ENCODE peak calls at places on chromosomes 3 and 15, in five cellular contexts. One of them, this sample, is unnamed.

GRCh38 chr15:96162322-96162721 is 168.2 kb upstream of the NR2F2 start:
- DNase-seq in stimulated activated naive CD8-positive, alpha-beta T cell treated with anti-CD3 and anti-CD28 coated beads, Interleukin-15, amount 100 ng/mL, for 72 hours: no peak
- DNase-seq in kidney epithelial cell: no peak
- DNase-seq in stimulated activated CD8-positive, alpha-beta memory T cell treated with anti-CD3 and anti-CD28 coated beads, Interleukin-7, amount 100 ng/mL, for 4 hours: no peak
- DNase-seq in fibroblast of lung: no peak
- DNase-seq in this sample: no peak

GRCh38 chr15:82950746-82951370 is 1.7 kb downstream of the HOMER2 start:
- DNase-seq in kidney epithelial cell: no peak
- DNase-seq in fibroblast of lung: no peak
- DNase-seq in stimulated activated naive CD8-positive, alpha-beta T cell treated with anti-CD3 and anti-CD28 coated beads, Interleukin-15, amount 100 ng/mL, for 72 hours: no peak
- DNase-seq in stimulated activated CD8-positive, alpha-beta memory T cell treated with anti-CD3 and anti-CD28 coated beads, Interleukin-7, amount 100 ng/mL, for 4 hours: no peak
- DNase-seq in this sample: no peak

GRCh38 chr15:87736921-87737389 is 519.6 kb downstream of the NTRK3 start:
- DNase-seq in stimulated activated naive CD8-positive, alpha-beta T cell treated with anti-CD3 and anti-CD28 coated beads, Interleukin-15, amount 100 ng/mL, for 72 hours: no peak
- DNase-seq in kidney epithelial cell: no peak
- DNase-seq in stimulated activated CD8-positive, alpha-beta memory T cell treated with anti-CD3 and anti-CD28 coated beads, Interleukin-7, amount 100 ng/mL, for 4 hours: no peak
- DNase-seq in fibroblast of lung: peak; percentile 50
- DNase-seq in this sample: no peak

GRCh38 chr3:111690242-111690641 is 95.1 kb upstream of the ZBED2 start:
- DNase-seq in stimulated activated CD8-positive, alpha-beta memory T cell treated with anti-CD3 and anti-CD28 coated beads, Interleukin-7, amount 100 ng/mL, for 4 hours: no peak
- DNase-seq in fibroblast of lung: peak; percentile 91
- DNase-seq in kidney epithelial cell: no peak
- DNase-seq in stimulated activated naive CD8-positive, alpha-beta T cell treated with anti-CD3 and anti-CD28 coated beads, Interleukin-15, amount 100 ng/mL, for 72 hours: peak; percentile 65
- DNase-seq in this sample: no peak

GRCh38 chr3:71232895-71233294 is 350.6 kb downstream of the FOXP1 start:
- DNase-seq in stimulated activated naive CD8-positive, alpha-beta T cell treated with anti-CD3 and anti-CD28 coated beads, Interleukin-15, amount 100 ng/mL, for 72 hours: no peak
- DNase-seq in stimulated activated CD8-positive, alpha-beta memory T cell treated with anti-CD3 and anti-CD28 coated beads, Interleukin-7, amount 100 ng/mL, for 4 hours: no peak
- DNase-seq in kidney epithelial cell: no peak
- DNase-seq in fibroblast of lung: no peak
- DNase-seq in this sample: no peak

GRCh38 chr15:39756806-39757522 is 25.7 kb downstream of the FSIP1 start:
- DNase-seq in stimulated activated CD8-positive, alpha-beta memory T cell treated with anti-CD3 and anti-CD28 coated beads, Interleukin-7, amount 100 ng/mL, for 4 hours: no peak
- DNase-seq in stimulated activated naive CD8-positive, alpha-beta T cell treated with anti-CD3 and anti-CD28 coated beads, Interleukin-15, amount 100 ng/mL, for 72 hours: no peak
- DNase-seq in fibroblast of lung: peak; percentile 62
- DNase-seq in kidney epithelial cell: no peak
- DNase-seq in this sample: no peak

GRCh38 chr3:98095870-98096269 is 8.9 kb downstream of the OR5AC2 start:
- DNase-seq in stimulated activated naive CD8-positive, alpha-beta T cell treated with anti-CD3 and anti-CD28 coated beads, Interleukin-15, amount 100 ng/mL, for 72 hours: no peak
- DNase-seq in kidney epithelial cell: no peak
- DNase-seq in fibroblast of lung: no peak
- DNase-seq in stimulated activated CD8-positive, alpha-beta memory T cell treated with anti-CD3 and anti-CD28 coated beads, Interleukin-7, amount 100 ng/mL, for 4 hours: no peak
- DNase-seq in this sample: no peak

GRCh38 chr3:193996641-193997089 is 139.3 kb upstream of the HES1 start:
- DNase-seq in stimulated activated naive CD8-positive, alpha-beta T cell treated with anti-CD3 and anti-CD28 coated beads, Interleukin-15, amount 100 ng/mL, for 72 hours: no peak
- DNase-seq in kidney epithelial cell: no peak
- DNase-seq in fibroblast of lung: peak; percentile 59
- DNase-seq in stimulated activated CD8-positive, alpha-beta memory T cell treated with anti-CD3 and anti-CD28 coated beads, Interleukin-7, amount 100 ng/mL, for 4 hours: no peak
- DNase-seq in this sample: no peak

GRCh38 chr3:50192689-50193141 is 1.3 kb downstream of the GNAT1 start:
- DNase-seq in stimulated activated CD8-positive, alpha-beta memory T cell treated with anti-CD3 and anti-CD28 coated beads, Interleukin-7, amount 100 ng/mL, for 4 hours: peak; percentile 63
- DNase-seq in kidney epithelial cell: no peak
- DNase-seq in stimulated activated naive CD8-positive, alpha-beta T cell treated with anti-CD3 and anti-CD28 coated beads, Interleukin-15, amount 100 ng/mL, for 72 hours: peak; percentile 84
- DNase-seq in fibroblast of lung: peak; percentile 26
- DNase-seq in this sample: peak; percentile 60

This sample was measured in left ventricle myocardium inferior.